ENCODE peak calls at places on chromosomes 4 and X, in seven cellular contexts. X is effector memory CD8-positive, alpha-beta T cell; I is B cell; J is upper lobe of right lung; M is stimulated activated naive CD8-positive, alpha-beta T cell treated with anti-CD3 and anti-CD28 coated beads, Interleukin-15, Interleukin-2, amounts not matched to agents 100 U/mL and 50 U/mL, for 24 hours; P is lower lobe of right lung; R is left cardiac atrium. K is an unnamed sample.

GRCh38 chrX:147738260-147738659 is 173.5 kb upstream of the FMR1 start:
- ATAC-seq in X (peak; percentile 56), I (no peak), J (no peak), M (peak; percentile 63), P (no peak), R (no peak), K (no peak)

GRCh38 chr4:1910643-1911042 is 39.5 kb downstream of the NSD2 start:
- ATAC-seq in X (no peak), I (no peak), J (peak; percentile 53), M (no peak), P (peak; percentile 45), R (no peak), K (no peak)

GRCh38 chr4:71261633-71262121 is 77.1 kb upstream of the SLC4A4 start:
- ATAC-seq in X (peak; percentile 53), I (no peak), J (no peak), M (no peak), P (peak; percentile 15), R (peak; percentile 39), K (peak; percentile 44)

GRCh38 chrX:70496491-70496890 is 51.9 kb downstream of the DLG3 start:
- ATAC-seq in X (no peak), I (no peak), J (no peak), M (no peak), P (no peak), R (no peak), K (no peak)

GRCh38 chr4:86940920-86941460 is 6.2 kb downstream of the AFF1 start:
- ATAC-seq in X (no peak), I (no peak), J (no peak), M (no peak), P (no peak), R (no peak), K (no peak)

GRCh38 chr4:180808862-180809261 is 1434.3 kb upstream of the TENM3 start:
- ATAC-seq in X (no peak), I (no peak), J (no peak), M (no peak), P (no peak), R (no peak), K (no peak)

GRCh38 chrX:40095588-40096394 is 2.0 kb downstream of the BCOR start:
- ATAC-seq in X (peak; percentile 6), I (no peak), J (peak; percentile 16), M (no peak), P (peak; percentile 6), R (no peak), K (peak; percentile 10)

GRCh38 chrX:73562458-73562857 is 539 bp upstream of the CHIC1 start:
- ATAC-seq in X (peak; percentile 16), I (no peak), J (no peak), M (no peak), P (peak; percentile 7), R (peak; percentile 7), K (peak; percentile 5)

GRCh38 chr4:100591156-100591876 is 73.5 kb upstream of the EMCN start:
- ATAC-seq in X (no peak), I (no peak), J (peak; percentile 89), M (no peak), P (peak; percentile 90), R (peak; percentile 78), K (no peak)

GRCh38 chrX:154472685-154473632 is 6.1 kb downstream of the LAGE3 start:
- ATAC-seq in X (no peak), I (no peak), J (no peak), M (peak; percentile 16), P (no peak), R (no peak), K (no peak)

GRCh38 chr4:155612074-155612473 is 54.6 kb upstream of the GUCY1A1 start:
- ATAC-seq in X (no peak), I (no peak), J (no peak), M (no peak), P (no peak), R (no peak), K (no peak)

GRCh38 chrX:140933874-140934655 is 68.3 kb upstream of the SPANXB1 start:
- ATAC-seq in X (no peak), I (no peak), J (no peak), M (no peak), P (no peak), R (no peak), K (no peak)

GRCh38 chr4:113695328-113696169 is 66.0 kb downstream of the CAMK2D start:
- ATAC-seq in X (no peak), I (no peak), J (no peak), M (peak; percentile 81), P (peak; percentile 17), R (no peak), K (peak; percentile 46)

GRCh38 chrX:149539283-149540132 is 1.3 kb upstream of the EOLA1 start:
- ATAC-seq in X (peak; percentile 53), I (peak; percentile 51), J (peak; percentile 76), M (peak; percentile 41), P (peak; percentile 77), R (peak; percentile 71), K (peak; percentile 46)

GRCh38 chr4:88681209-88681608 is 16.4 kb downstream of the NAP1L5 start:
- ATAC-seq in X (no peak), I (no peak), J (no peak), M (no peak), P (no peak), R (no peak), K (no peak)

GRCh38 chrX:71606536-71607216 is 11.6 kb downstream of the CXCR3 start:
- ATAC-seq in X (peak; percentile 96), I (no peak), J (no peak), M (peak; percentile 40), P (peak; percentile 26), R (no peak), K (peak; percentile 47)

GRCh38 chr4:85968945-85969830 is 390.7 kb downstream of the MAPK10 start:
- ATAC-seq in X (no peak), I (peak; percentile 28), J (peak; percentile 82), M (no peak), P (peak; percentile 79), R (peak; percentile 32), K (no peak)

GRCh38 chrX:28586891-28587635 is at the start of gene IL1RAPL1:
- ATAC-seq in X (no peak), I (no peak), J (no peak), M (no peak), P (peak; percentile 57), R (peak; percentile 86), K (no peak)

GRCh38 chr4:15771419-15772058 is 6.6 kb upstream of the CD38 start:
- ATAC-seq in X (peak; percentile 67), I (no peak), J (no peak), M (peak; percentile 87), P (peak; percentile 27), R (no peak), K (peak; percentile 91)

GRCh38 chrX:115324194-115324593 is 34.7 kb downstream of the LUZP4 start:
- ATAC-seq in X (no peak), I (no peak), J (no peak), M (no peak), P (no peak), R (no peak), K (no peak)

GRCh38 chr4:38930696-38931095 is 63.1 kb downstream of the FAM114A1 start:
- ATAC-seq in X (no peak), I (no peak), J (no peak), M (no peak), P (no peak), R (no peak), K (no peak)

GRCh38 chr4:150952167-150952845 is 62.8 kb downstream of the LRBA start:
- ATAC-seq in X (no peak), I (no peak), J (no peak), M (no peak), P (no peak), R (no peak), K (peak; percentile 75)

GRCh38 chr4:37054670-37055069 is 189.9 kb upstream of the NWD2 start:
- ATAC-seq in X (no peak), I (no peak), J (no peak), M (no peak), P (no peak), R (no peak), K (no peak)

GRCh38 chr4:1821679-1822567 is 28.8 kb downstream of the FGFR3 start:
- ATAC-seq in X (no peak), I (no peak), J (no peak), M (no peak), P (no peak), R (no peak), K (no peak)

GRCh38 chr4:121711263-121712000 is 14.7 kb upstream of the ANXA5 start:
- ATAC-seq in X (no peak), I (peak; percentile 72), J (peak; percentile 98), M (peak; percentile 53), P (peak; percentile 98), R (peak; percentile 99), K (peak; percentile 78)

GRCh38 chr4:19615086-19615689 is 636.5 kb upstream of the SLIT2 start:
- ATAC-seq in X (no peak), I (no peak), J (peak; percentile 10), M (no peak), P (no peak), R (no peak), K (no peak)